ENCODE peak calls at places on chromosomes 6 and 20, in ten cellular contexts. T is ovary, B is spleen, S is body of pancreas, P is heart left ventricle, G is HepG2, K is adrenal gland, A is HCT116, X is sigmoid colon, Q is tibial nerve. C is an unnamed sample. For H3K27me3, the result is how much of the 10 kb centered on the place peaks cover.

GRCh38 chr20:53698321-53698978 is 104.8 kb upstream of the ZNF217 start:
- DNase-seq in T (no peak), B (peak), S (no peak), P (no peak), G (no peak), K (no peak), A (no peak), X (no peak), Q (no peak), C (no peak)

GRCh38 chr6:151358475-151358874 is 32.9 kb downstream of the ZBTB2 start:
- DNase-seq in T (no peak), B (no peak), S (no peak), P (no peak), G (no peak), K (no peak), A (no peak), X (no peak), Q (no peak), C (no peak)

GRCh38 chr20:50172347-50173013 is 18.1 kb upstream of the CEBPB start:
- DNase-seq in T (peak), B (peak), S (peak), P (peak), G (peak), K (peak), A (no peak), X (peak), Q (peak), C (peak)

GRCh38 chr6:34610819-34611477 is 54.8 kb upstream of the SPDEF start:
- DNase-seq in T (no peak), B (no peak), S (peak), P (no peak), G (peak), K (peak), A (peak), X (no peak), Q (no peak), C (no peak)

GRCh38 chr6:158321960-158322359 is 9.7 kb downstream of the TULP4 start:
- DNase-seq in T (no peak), B (no peak), S (no peak), P (no peak), G (no peak), K (no peak), A (no peak), X (no peak), Q (no peak), C (no peak)

GRCh38 chr6:162177733-162178132 is 549.8 kb downstream of the PRKN start:
- DNase-seq in T (no peak), B (no peak), S (peak), P (peak), G (no peak), K (peak), A (no peak), X (no peak), Q (no peak), C (no peak)

GRCh38 chr6:125529061-125529460 is 220.4 kb upstream of the HEY2 start:
- DNase-seq in T (no peak), B (no peak), S (no peak), P (no peak), G (no peak), K (no peak), A (no peak), X (no peak), Q (no peak), C (no peak)

GRCh38 chr6:89503641-89504040 is 70.7 kb downstream of the ANKRD6 start:
- DNase-seq in T (no peak), B (no peak), S (no peak), P (no peak), G (no peak), K (no peak), A (no peak), X (no peak), Q (no peak), C (no peak)

GRCh38 chr6:56856036-56856580 is 98.8 kb upstream of the BEND6 start:
- DNase-seq in T (no peak), B (no peak), S (no peak), P (no peak), G (no peak), K (no peak), A (no peak), X (no peak), Q (no peak), C (no peak)

GRCh38 chr6:44593539-44593944 is 206.0 kb downstream of the CDC5L start:
- DNase-seq in T (no peak), B (no peak), S (peak), P (peak), G (peak), K (peak), A (peak), X (no peak), Q (peak), C (peak)

GRCh38 chr6:21740719-21741118 is 147.2 kb downstream of the SOX4 start:
- DNase-seq in T (no peak), B (no peak), S (no peak), P (no peak), G (no peak), K (no peak), A (no peak), X (no peak), Q (no peak), C (no peak)

GRCh38 chr6:15522427-15522826 is 140.4 kb downstream of the DTNBP1 start:
- DNase-seq in T (no peak), B (peak), S (no peak), P (no peak), G (no peak), K (peak), A (no peak), X (peak), Q (no peak), C (no peak)

GRCh38 chr6:31692353-31692752 is 10.8 kb downstream of the ABHD16A start:
- DNase-seq in T (no peak), B (no peak), S (no peak), P (no peak), G (no peak), K (no peak), A (no peak), X (no peak), Q (no peak), C (no peak)

GRCh38 chr6:163355471-163355991 is 59.0 kb upstream of the QKI start:
- DNase-seq in T (no peak), B (peak), S (peak), P (peak), G (peak), K (peak), A (no peak), X (peak), Q (peak), C (no peak)

GRCh38 chr6:144335914-144336313 is 50.8 kb downstream of the UTRN start:
- DNase-seq in T (no peak), B (peak), S (peak), P (no peak), G (no peak), K (no peak), A (peak), X (no peak), Q (no peak), C (no peak)

GRCh38 chr20:12729326-12729725 is 279.4 kb upstream of the SPTLC3 start:
- DNase-seq in T (no peak), B (no peak), S (no peak), P (no peak), G (no peak), K (no peak), A (no peak), X (no peak), Q (no peak), C (no peak)

DNA sequence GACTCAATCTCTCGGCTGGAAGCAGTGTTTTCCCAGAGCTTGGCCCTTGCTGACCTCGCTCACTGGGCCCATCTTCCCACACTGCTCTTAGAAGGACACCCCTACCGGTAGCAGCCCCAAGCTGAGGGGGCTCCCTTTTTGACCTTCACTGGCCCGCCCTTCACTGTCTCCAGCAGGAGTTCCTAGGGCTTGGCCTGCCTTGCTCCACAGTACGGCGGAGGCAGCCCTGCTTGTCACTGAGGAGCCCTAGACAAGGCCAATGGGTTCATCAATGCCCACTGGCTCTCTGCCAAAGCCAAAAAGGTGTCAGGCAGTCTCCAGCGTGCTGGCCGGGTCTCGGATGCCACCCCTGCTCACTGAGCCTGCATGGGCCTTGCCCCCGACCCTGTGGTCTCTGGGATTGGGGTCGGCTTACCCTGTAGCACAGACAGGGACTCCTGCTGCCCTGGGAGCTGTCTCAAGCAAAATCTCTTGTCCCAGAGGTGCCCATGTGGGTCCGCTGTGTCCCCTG is 2.1 kb downstream of the MMP24OS start:
- DNase-seq in T (no peak), B (no peak), S (no peak), P (no peak), G (no peak), K (peak), A (no peak), X (no peak), Q (no peak), C (no peak)
- TF ChIP-seq POLR2A in T (no peak), B (no peak), S (no peak), P (no peak), G (peak), K (no peak), A (no peak), X (no peak), Q (no peak), C (no peak)

DNA sequence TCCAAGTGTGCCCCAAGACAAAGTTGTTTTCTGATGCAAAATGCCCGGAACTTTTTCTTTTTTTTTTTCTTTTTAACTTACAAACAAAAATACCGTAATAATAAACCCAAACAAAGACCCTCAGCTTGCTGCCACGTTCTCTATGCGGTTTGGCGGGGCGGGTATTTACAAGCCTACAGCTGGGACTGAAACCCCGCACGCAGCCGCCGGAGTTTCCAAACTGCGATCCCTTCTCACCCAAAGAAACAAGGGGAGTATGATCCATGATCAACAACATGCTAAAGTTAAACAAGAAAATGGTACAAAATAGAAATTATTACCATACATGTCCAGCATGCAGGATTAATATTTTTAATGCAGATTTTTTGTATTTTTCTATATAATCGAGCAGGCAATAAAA is 2.1 kb downstream of the MAFB start:
- DNase-seq in T (no peak), B (no peak), S (no peak), P (no peak), G (no peak), K (no peak), A (no peak), X (no peak), Q (no peak), C (no peak)
- H3K27me3 ChIP-seq in T (under half), B (half or more), S (under half), P (under half), G (under half), K (under half), A (under half), X (under half), Q (under half), C (under half)

GRCh38 chr20:13784893-13785715 is at the start of the genes ESF1 and NDUFAF5:
- DNase-seq in T (peak), B (peak), S (peak), P (peak), G (peak), K (peak), A (peak), X (peak), Q (peak), C (peak)
- TF ChIP-seq POLR2A in T (peak), B (no peak), S (no peak), P (peak), G (peak), K (peak), A (peak), X (peak), Q (peak), C (peak)

GRCh38 chr6:1622220-1622841 is 12.6 kb downstream of the FOXC1 start:
- DNase-seq in T (no peak), B (no peak), S (no peak), P (no peak), G (no peak), K (no peak), A (no peak), X (peak), Q (no peak), C (no peak)
- H3K27me3 ChIP-seq in T (under half), B (half or more), S (under half), P (half or more), G (under half), K (under half), A (under half), X (half or more), Q (half or more), C (under half)

GRCh38 chr6:36196049-36196879 is at the start of gene BRPF3:
- DNase-seq in T (peak), B (peak), S (peak), P (peak), G (peak), K (peak), A (no peak), X (peak), Q (peak), C (peak)
- TF ChIP-seq POLR2A in T (no peak), B (no peak), S (no peak), P (no peak), G (peak), K (peak), A (peak), X (no peak), Q (no peak), C (no peak)

GRCh38 chr20:2088904-2089303 is 12.7 kb upstream of the STK35 start:
- DNase-seq in T (no peak), B (no peak), S (no peak), P (no peak), G (no peak), K (no peak), A (no peak), X (no peak), Q (no peak), C (no peak)
- H3K27me3 ChIP-seq in T (under half), B (under half), S (under half), P (under half), G (under half), K (under half), A (half or more), X (under half), Q (under half), C (under half)

GRCh38 chr20:62136283-62137091 is 6.7 kb downstream of the PSMA7 start:
- DNase-seq in T (peak), B (peak), S (peak), P (peak), G (peak), K (peak), A (peak), X (no peak), Q (peak), C (peak)
- TF ChIP-seq POLR2A in T (no peak), B (no peak), S (no peak), P (no peak), G (peak), K (no peak), A (no peak), X (no peak), Q (no peak), C (no peak)

GRCh38 chr6:150056916-150057315 is 12.0 kb downstream of the ULBP3 start:
- DNase-seq in T (no peak), B (no peak), S (no peak), P (no peak), G (no peak), K (no peak), A (no peak), X (no peak), Q (no peak), C (no peak)

GRCh38 chr6:150057501-150057951 is 11.4 kb downstream of the ULBP3 start:
- DNase-seq in T (no peak), B (no peak), S (no peak), P (no peak), G (no peak), K (no peak), A (no peak), X (no peak), Q (no peak), C (no peak)

GRCh38 chr6:150053450-150053849 is 15.5 kb downstream of the ULBP3 start:
- DNase-seq in T (no peak), B (no peak), S (no peak), P (no peak), G (no peak), K (no peak), A (no peak), X (no peak), Q (no peak), C (no peak)

GRCh38 chr6:150056156-150056555 is 12.8 kb downstream of the ULBP3 start:
- DNase-seq in T (no peak), B (no peak), S (no peak), P (no peak), G (no peak), K (no peak), A (no peak), X (no peak), Q (no peak), C (no peak)

GRCh38 chr6:150055131-150055530 is 13.8 kb downstream of the ULBP3 start:
- DNase-seq in T (no peak), B (no peak), S (no peak), P (no peak), G (no peak), K (no peak), A (no peak), X (no peak), Q (no peak), C (no peak)
- H3K27me3 ChIP-seq in T (under half), B (under half), S (under half), P (under half), G (under half), K (under half), A (under half), X (under half), Q (under half), C (under half)

GRCh38 chr6:106974337-106974998 is at the start of gene CD24:
- DNase-seq in T (peak), B (peak), S (peak), P (no peak), G (no peak), K (no peak), A (no peak), X (no peak), Q (no peak), C (peak)
- TF ChIP-seq POLR2A in T (no peak), B (peak), S (peak), P (no peak), G (no peak), K (peak), A (no peak), X (no peak), Q (no peak), C (no peak)

C was measured in prostate gland.